ENCODE peak calls at places on chromosomes 13 and 19, in nine cellular contexts. R, D, F, O, Q, Y, I, G and N are unnamed samples.
A peak's percentile ranks its signal among the peaks of the same experiment; 100 is the strongest.

GRCh38 chr19:48403606-48404005 is 10.1 kb downstream of the GRIN2D start:
- DNase-seq in F (peak; percentile 71), R (peak; percentile 56), D (peak; percentile 75), Y (peak; percentile 77), I (no peak), Q (peak; percentile 67), O (no peak), G (no peak), N (no peak)

GRCh38 chr13:100657881-100658315 is 16.7 kb downstream of the TMTC4 start:
- DNase-seq in Y (no peak), I (no peak), F (no peak), Q (no peak), G (no peak), D (no peak), R (no peak), O (no peak), N (no peak)

GRCh38 chr19:49196527-49197240 is 39.1 kb downstream of the TRPM4 start:
- DNase-seq in O (peak; percentile 70), F (no peak), I (no peak), Y (peak; percentile 12), D (no peak), Q (no peak), R (no peak), G (no peak), N (no peak)

GRCh38 chr19:3338541-3339181 is 27.7 kb upstream of the NFIC start:
- DNase-seq in Y (no peak), O (peak; percentile 77), F (no peak), I (no peak), G (no peak), D (no peak), Q (no peak), R (no peak), N (no peak)

GRCh38 chr13:65926750-65927171 is 1303.4 kb downstream of the PCDH9 start:
- DNase-seq in F (no peak), Q (no peak), I (no peak), D (no peak), Y (peak; percentile 37), R (no peak), O (no peak), G (no peak), N (no peak)

GRCh38 chr13:23833733-23834611 is 55.2 kb downstream of the MIPEP start:
- DNase-seq in G (no peak), O (no peak), Y (no peak), R (no peak), D (no peak), I (no peak), F (no peak), Q (no peak), N (no peak)

GRCh38 chr19:40377876-40378385 is 12.1 kb downstream of the HIPK4 start:
- DNase-seq in Y (no peak), O (no peak), Q (no peak), F (no peak), D (no peak), I (no peak), R (no peak), G (no peak), N (no peak)

GRCh38 chr13:109096101-109096500 is 466.7 kb downstream of the MYO16 start:
- DNase-seq in G (no peak), O (no peak), F (no peak), Q (no peak), I (no peak), Y (no peak), R (no peak), D (peak; percentile 2), N (no peak)

GRCh38 chr13:44812818-44813217 is 176.5 kb downstream of the NUFIP1 start:
- DNase-seq in Q (peak; percentile 62), F (no peak), I (no peak), D (no peak), G (no peak), O (no peak), R (peak; percentile 37), Y (peak; percentile 58), N (no peak)

GRCh38 chr13:42814868-42815267 is 33.5 kb downstream of the FAM216B start:
- DNase-seq in F (peak; percentile 94), O (no peak), D (peak; percentile 76), Q (peak; percentile 95), R (peak; percentile 89), Y (peak; percentile 78), G (peak; percentile 67), I (no peak), N (peak; percentile 82)

GRCh38 chr13:54705738-54706137 is 1677.1 kb downstream of the OLFM4 start:
- DNase-seq in Y (no peak), G (no peak), R (no peak), F (no peak), O (no peak), I (no peak), D (no peak), Q (no peak), N (no peak)

GRCh38 chr19:1941146-1942077 is at the start of gene CSNK1G2:
- DNase-seq in I (no peak), Y (no peak), D (no peak), Q (no peak), F (no peak), O (no peak), G (no peak), R (no peak), N (no peak)

GRCh38 chr13:28489536-28489935 is 5.4 kb downstream of the FLT1 start:
- DNase-seq in F (peak; percentile 45), O (no peak), D (no peak), I (no peak), R (no peak), Q (no peak), Y (peak; percentile 59), G (peak; percentile 60), N (peak; percentile 50)

GRCh38 chr19:45954132-45954531 is 19.5 kb downstream of the NOVA2 start:
- DNase-seq in O (no peak), F (no peak), I (no peak), Y (peak; percentile 43), Q (no peak), R (peak; percentile 46), G (no peak), D (no peak), N (no peak)

GRCh38 chr13:86810385-86810784 is 860.8 kb upstream of the SLITRK5 start:
- DNase-seq in G (no peak), R (no peak), I (no peak), Y (no peak), F (no peak), D (no peak), O (no peak), Q (no peak), N (no peak)

GRCh38 chr19:36267061-36267845 is 52.3 kb downstream of the ZNF146 start:
- DNase-seq in F (no peak), I (no peak), G (no peak), Q (no peak), Y (no peak), R (no peak), O (no peak), D (no peak), N (no peak)

GRCh38 chr19:36265064-36265463 is 50.2 kb downstream of the ZNF146 start:
- DNase-seq in Q (no peak), R (no peak), D (no peak), Y (no peak), F (no peak), G (no peak), O (no peak), I (no peak), N (no peak)

GRCh38 chr19:36265856-36266374 is 51.0 kb downstream of the ZNF146 start:
- DNase-seq in D (no peak), Q (no peak), R (no peak), I (no peak), O (no peak), G (no peak), F (no peak), Y (no peak), N (no peak)

DNA sequence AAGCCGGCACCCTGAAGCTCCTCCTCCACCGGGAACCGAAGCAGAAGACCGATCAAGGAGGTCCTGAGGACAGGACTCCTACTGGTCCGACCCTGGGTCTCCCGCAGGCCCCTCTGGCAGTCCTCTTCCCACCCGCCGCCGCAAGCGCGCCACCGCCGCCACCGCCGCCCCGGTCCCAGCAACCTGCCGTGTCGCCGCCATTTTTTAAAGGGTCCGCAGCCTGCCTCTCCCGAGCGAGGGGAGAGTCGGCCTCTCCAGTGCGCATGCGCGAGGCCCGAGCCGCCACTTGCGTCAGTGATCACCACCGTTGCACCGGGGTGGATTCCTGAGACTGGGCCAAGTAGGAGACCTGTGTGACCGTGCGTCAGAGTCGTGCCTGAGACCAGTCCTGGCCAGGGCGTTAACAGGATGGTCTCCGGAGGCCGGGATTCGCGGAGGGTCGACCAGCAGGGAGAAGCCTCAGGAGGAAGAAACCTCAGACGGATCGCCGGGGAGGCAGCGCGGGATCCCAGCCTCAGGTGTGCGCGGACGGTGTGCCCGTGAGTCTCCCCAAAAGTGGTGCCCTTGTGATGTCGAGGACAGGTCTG is 51.6 kb downstream of the ZNF146 start:
- DNase-seq in G (no peak), O (no peak), Q (no peak), D (no peak), R (no peak), Y (no peak), F (no peak), I (no peak), N (no peak)
- H3K4me3 ChIP-seq in G (no peak overlapping the region), O (peak overlapping the region; percentile 15), Q (peak overlapping the region; percentile 43), D (no peak overlapping the region), R (no peak overlapping the region), Y (no peak overlapping the region), F (no peak overlapping the region), I (no peak overlapping the region), N (no peak overlapping the region)

DNA sequence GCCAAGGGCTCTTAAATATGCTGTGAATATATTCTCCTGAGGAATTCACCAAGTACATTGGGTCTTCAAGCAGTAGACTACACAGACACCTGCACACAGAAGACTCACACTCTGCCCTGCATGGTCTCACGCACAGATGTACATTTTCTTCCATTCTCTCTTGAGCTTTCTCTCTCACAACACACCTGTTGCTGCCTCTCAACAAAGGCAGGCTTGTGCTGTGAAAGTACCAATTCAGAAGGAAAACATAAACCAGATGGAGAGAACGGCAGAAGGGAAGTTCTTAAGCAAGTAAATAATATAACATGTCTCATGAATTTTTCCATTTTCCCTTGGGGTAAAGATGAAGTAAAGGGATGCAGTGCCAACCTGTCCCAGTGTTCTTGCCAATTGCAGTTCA is 174.6 kb downstream of the DLEU7 start:
- DNase-seq in I (no peak), G (no peak), D (no peak), F (no peak), O (no peak), Q (no peak), R (no peak), Y (no peak), N (no peak)
- TF ChIP-seq CTCF in I (no peak), G (no peak), D (no peak), F (no peak), O (no peak), Q (no peak), R (no peak), Y (no peak), N (no peak)

DNA sequence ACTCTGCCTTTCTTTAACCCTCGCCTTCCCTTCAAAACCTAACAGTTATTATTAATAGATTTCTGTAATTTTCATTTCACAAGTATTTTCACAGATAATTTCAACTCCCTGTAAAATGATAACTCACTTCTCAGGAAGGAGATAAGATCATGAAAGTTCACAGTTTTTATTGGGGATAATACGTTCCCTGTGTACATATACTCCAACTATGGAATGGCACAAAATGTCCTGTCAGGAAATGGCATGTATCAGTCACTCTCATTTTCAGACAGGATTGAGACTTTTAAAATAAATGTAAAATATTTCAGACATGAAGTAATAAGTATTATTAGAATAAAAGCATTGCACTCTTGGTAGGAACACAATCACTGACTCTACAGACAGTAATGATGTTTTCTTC is 932 bp upstream of the TRAPPC2B start:
- DNase-seq in O (no peak), F (no peak), G (no peak), Y (peak; percentile 14), R (no peak), Q (no peak), D (no peak), I (no peak), N (no peak)
- H3K4me3 ChIP-seq in O (peak overlapping the region; percentile 86), F (peak overlapping the region; percentile 54), G (peak overlapping the region; percentile 63), Y (peak overlapping the region; percentile 35), R (peak overlapping the region; percentile 67), Q (peak overlapping the region; percentile 58), D (peak overlapping the region; percentile 79), I (peak overlapping the region; percentile 85), N (peak overlapping the region; percentile 63)

GRCh38 chr19:51338563-51339312 is 3.2 kb downstream of the VSIG10L start:
- DNase-seq in O (peak; percentile 91), I (no peak), Q (peak; percentile 69), R (peak; percentile 47), G (no peak), F (peak; percentile 61), Y (peak; percentile 81), D (peak; percentile 80), N (no peak)
- TF ChIP-seq CTCF in O (peak; percentile 77), I (peak; percentile 79), Q (peak; percentile 66), R (peak; percentile 38), G (peak; percentile 93), F (peak; percentile 80), Y (peak; percentile 78), D (peak; percentile 85), N (peak; percentile 76)